ENCODE peak calls at places on chromosomes 16 and 17, in ten cellular contexts. V is lower lobe of right lung, Z is tibial nerve, M is right atrium auricular region, J is mucosa of descending colon, R is B cell, W is stomach, C is IMR-90, A is neural progenitor cell, G is dorsolateral prefrontal cortex. U is an unnamed sample.

GRCh38 chr16:89475144-89475543 is 15.2 kb downstream of the ANKRD11 start:
- DNase-seq in G (no peak), W (no peak), Z (no peak), M (no peak), J (no peak), C (no peak), A (no peak), V (no peak), R (no peak), U (no peak)

GRCh38 chr16:85554791-85555548 is 58.2 kb upstream of the GSE1 start:
- DNase-seq in J (peak; percentile 78), M (peak; percentile 87), R (peak; percentile 52), V (peak; percentile 66), A (peak; percentile 62), W (peak; percentile 60), C (peak; percentile 67), Z (no peak), G (peak; percentile 62), U (peak; percentile 69)

GRCh38 chr17:70558821-70559220 is 389.5 kb downstream of the KCNJ2 start:
- DNase-seq in J (no peak), M (no peak), R (no peak), Z (no peak), V (no peak), A (no peak), C (peak; percentile 12), G (no peak), W (no peak), U (no peak)

GRCh38 chr17:49730078-49730786 is 22.5 kb upstream of the SLC35B1 start:
- DNase-seq in V (peak; percentile 52), W (peak; percentile 55), M (peak; percentile 85), R (no peak), J (peak; percentile 41), G (peak; percentile 51), Z (peak; percentile 73), C (peak; percentile 88), A (no peak), U (peak; percentile 76)

GRCh38 chr17:73340093-73340596 is 28.3 kb upstream of the CDC42EP4 start:
- DNase-seq in W (peak; percentile 54), A (no peak), M (peak; percentile 82), J (no peak), G (no peak), C (peak; percentile 95), Z (no peak), R (no peak), V (peak; percentile 67), U (no peak)

GRCh38 chr17:13531701-13532100 is 70.0 kb downstream of the HS3ST3A1 start:
- DNase-seq in C (no peak), A (no peak), G (no peak), R (no peak), V (no peak), W (no peak), J (no peak), M (no peak), Z (no peak), U (no peak)

GRCh38 chr17:74514632-74515035 is 16.6 kb downstream of the CD300LB start:
- DNase-seq in W (peak; percentile 25), J (no peak), M (no peak), G (no peak), A (no peak), R (no peak), Z (no peak), V (no peak), C (no peak), U (peak; percentile 59)

GRCh38 chr17:49971848-49972485 is 3.0 kb downstream of the DLX4 start:
- DNase-seq in G (no peak), J (no peak), Z (no peak), C (no peak), R (no peak), V (peak; percentile 50), A (peak; percentile 60), W (no peak), M (no peak), U (peak; percentile 57)

GRCh38 chr17:61245706-61246135 is 153.9 kb upstream of the TBX2 start:
- DNase-seq in W (no peak), C (no peak), R (no peak), G (no peak), Z (no peak), V (no peak), A (no peak), M (no peak), J (no peak), U (no peak)

GRCh38 chr17:74601944-74602572 is 10.0 kb upstream of the CD300LD start:
- DNase-seq in A (peak; percentile 53), R (no peak), W (no peak), C (peak; percentile 15), G (no peak), Z (no peak), J (no peak), V (no peak), M (no peak), U (peak; percentile 46)

GRCh38 chr17:57356722-57357391 is 100.5 kb downstream of the MSI2 start:
- DNase-seq in R (no peak), G (no peak), J (no peak), W (peak; percentile 30), M (no peak), C (no peak), Z (no peak), A (peak; percentile 74), V (no peak), U (peak; percentile 34)

GRCh38 chr16:85722497-85722896 is 28.4 kb downstream of the C16orf74 start:
- DNase-seq in G (no peak), W (no peak), M (no peak), J (no peak), A (no peak), C (no peak), V (no peak), Z (no peak), R (no peak), U (no peak)

GRCh38 chr16:177394-177822 is 928 bp downstream of the HBA1 start:
- DNase-seq in G (no peak), J (no peak), M (no peak), Z (no peak), W (no peak), C (peak; percentile 25), A (peak; percentile 39), R (no peak), V (no peak), U (no peak)

GRCh38 chr17:79775635-79776034 is 2.3 kb upstream of the CBX2 start:
- DNase-seq in Z (no peak), M (no peak), A (peak; percentile 40), V (peak; percentile 14), C (no peak), J (no peak), R (no peak), G (no peak), W (no peak), U (no peak)

GRCh38 chr17:42578282-42578869 is 847 bp upstream of the PSMC3IP start:
- DNase-seq in C (peak; percentile 70), Z (peak; percentile 69), R (peak; percentile 73), M (peak; percentile 79), V (peak; percentile 79), A (peak; percentile 92), J (peak; percentile 88), W (peak; percentile 79), G (peak; percentile 72), U (peak; percentile 84)
- TF ChIP-seq CTCF in C (peak; percentile 76), Z (peak; percentile 76), R (peak; percentile 85), M (no peak), V (peak; percentile 67), A (peak; percentile 73), J (peak; percentile 29), W (peak; percentile 65), G (peak; percentile 60), U (peak; percentile 73)

GRCh38 chr16:80602894-80603293 is 62.1 kb downstream of the DYNLRB2 start:
- DNase-seq in A (no peak), Z (no peak), V (no peak), M (no peak), G (no peak), C (peak; percentile 6), J (no peak), R (no peak), W (no peak), U (no peak)
- TF ChIP-seq CTCF in A (no peak), Z (no peak), V (no peak), M (no peak), G (no peak), C (no peak), J (no peak), R (no peak), W (no peak), U (no peak)

GRCh38 chr16:74726736-74727135 is 26.1 kb upstream of the MLKL start:
- DNase-seq in M (no peak), J (no peak), G (no peak), C (no peak), Z (no peak), A (no peak), R (no peak), V (no peak), W (no peak), U (peak; percentile 42)
- TF ChIP-seq CTCF in M (no peak), J (peak; percentile 33), G (no peak), C (peak; percentile 39), Z (peak; percentile 18), A (peak; percentile 61), R (no peak), V (peak; percentile 18), W (peak; percentile 13), U (peak; percentile 25)

GRCh38 chr16:1923299-1924034 is 5.3 kb upstream of the HS3ST6 start:
- DNase-seq in Z (no peak), G (no peak), C (no peak), A (peak; percentile 85), W (no peak), V (no peak), R (no peak), M (no peak), J (peak; percentile 79), U (no peak)
- TF ChIP-seq CTCF in Z (no peak), G (no peak), C (peak; percentile 41), A (peak; percentile 66), W (no peak), V (peak; percentile 14), R (no peak), M (no peak), J (no peak), U (no peak)

DNA sequence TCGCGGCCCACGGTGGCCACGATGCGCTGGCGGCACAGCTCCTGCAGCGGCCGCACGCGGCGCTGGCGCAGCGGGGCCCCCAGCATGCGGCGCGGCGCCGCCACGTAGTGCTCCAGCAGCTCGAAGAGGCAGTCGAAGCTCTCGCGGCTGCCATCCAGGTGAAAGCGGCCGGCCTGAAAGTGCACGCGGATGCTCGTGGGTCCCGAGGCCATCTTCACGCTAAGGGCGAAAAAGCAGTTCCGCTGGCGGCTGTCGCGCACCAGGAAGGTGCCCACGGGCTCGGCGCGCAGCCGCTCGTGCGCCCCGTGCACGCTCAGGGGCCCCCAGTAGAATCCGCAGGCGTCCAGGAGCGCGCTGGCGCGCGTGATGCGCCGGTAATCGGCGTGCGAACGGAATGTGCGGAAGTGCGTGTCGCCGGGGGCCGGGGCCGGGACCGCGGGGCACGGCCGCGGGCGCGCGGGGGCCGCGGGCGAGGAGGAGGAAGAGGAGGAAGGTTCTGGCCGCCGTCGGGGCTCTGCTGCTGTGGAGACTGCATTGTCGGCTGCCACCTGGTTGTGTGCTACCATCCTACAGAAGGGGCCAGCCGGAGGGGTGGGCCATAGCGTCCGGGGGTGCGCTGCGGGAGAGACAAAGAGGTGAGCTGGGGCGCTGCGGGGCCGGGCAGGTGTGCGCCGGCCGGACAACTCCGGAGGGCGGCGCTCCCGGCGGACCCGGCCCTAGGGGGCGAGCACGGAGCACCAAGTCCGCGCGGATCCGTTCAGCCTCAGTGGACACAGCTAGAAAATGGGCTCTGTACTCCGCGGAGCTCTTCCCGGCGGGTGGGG is 879 bp downstream of the SOCS1 start:
- DNase-seq in J (peak; percentile 76), G (peak; percentile 44), C (peak; percentile 34), W (peak; percentile 64), R (no peak), M (no peak), A (peak; percentile 68), V (peak; percentile 74), Z (no peak), U (peak; percentile 53)
- TF ChIP-seq CTCF in J (no peak), G (no peak), C (no peak), W (no peak), R (no peak), M (no peak), A (no peak), V (no peak), Z (peak; percentile 9), U (peak; percentile 16)

GRCh38 chr16:66478733-66479511 is 51.8 kb downstream of the BEAN1 start:
- DNase-seq in R (peak; percentile 77), A (peak; percentile 69), V (peak; percentile 85), M (peak; percentile 78), G (peak; percentile 72), C (peak; percentile 40), J (peak; percentile 80), Z (peak; percentile 69), W (peak; percentile 81), U (peak; percentile 84)
- TF ChIP-seq CTCF in R (peak; percentile 75), A (peak; percentile 66), V (peak; percentile 75), M (peak; percentile 59), G (peak; percentile 64), C (peak; percentile 68), J (peak; percentile 61), Z (peak; percentile 78), W (peak; percentile 58), U (peak; percentile 61)

U was measured in testis.